ENCODE peak calls at places on chromosome 2, in four cellular contexts. One of them, this sample, is unnamed.

GRCh38 chr2:171763602-171764001 is 76.3 kb downstream of the DYNC1I2 start:
- DNase-seq in thyroid gland: no peak
- DNase-seq in right atrium auricular region: no peak
- DNase-seq in upper lobe of left lung: no peak
- DNase-seq in this sample: peak

GRCh38 chr2:172833898-172834297 is 98.3 kb downstream of the RAPGEF4 start:
- DNase-seq in thyroid gland: no peak
- DNase-seq in right atrium auricular region: no peak
- DNase-seq in upper lobe of left lung: no peak
- DNase-seq in this sample: peak

GRCh38 chr2:152542995-152543481 is 174.2 kb downstream of the PRPF40A start:
- DNase-seq in thyroid gland: peak
- DNase-seq in right atrium auricular region: no peak
- DNase-seq in upper lobe of left lung: no peak
- DNase-seq in this sample: peak

GRCh38 chr2:239184968-239185903 is 215.6 kb downstream of the HDAC4 start:
- DNase-seq in thyroid gland: peak
- DNase-seq in right atrium auricular region: no peak
- DNase-seq in upper lobe of left lung: peak
- DNase-seq in this sample: no peak

GRCh38 chr2:222424281-222424728 is at the start of gene SGPP2:
- DNase-seq in thyroid gland: peak
- DNase-seq in right atrium auricular region: no peak
- DNase-seq in upper lobe of left lung: peak
- DNase-seq in this sample: no peak

GRCh38 chr2:31151501-31151900 is 13.3 kb upstream of the GALNT14 start:
- DNase-seq in thyroid gland: no peak
- DNase-seq in right atrium auricular region: no peak
- DNase-seq in upper lobe of left lung: no peak
- DNase-seq in this sample: no peak

GRCh38 chr2:85324639-85325465 is 2.9 kb downstream of the TGOLN2 start:
- DNase-seq in thyroid gland: no peak
- DNase-seq in right atrium auricular region: no peak
- DNase-seq in upper lobe of left lung: no peak
- DNase-seq in this sample: peak

GRCh38 chr2:152028182-152028862 is 70.5 kb downstream of the CACNB4 start:
- DNase-seq in thyroid gland: no peak
- DNase-seq in right atrium auricular region: no peak
- DNase-seq in upper lobe of left lung: no peak
- DNase-seq in this sample: peak

GRCh38 chr2:134724341-134724740 is 5.5 kb upstream of the TMEM163 start:
- DNase-seq in thyroid gland: no peak
- DNase-seq in right atrium auricular region: no peak
- DNase-seq in upper lobe of left lung: no peak
- DNase-seq in this sample: no peak

GRCh38 chr2:234929002-234929401 is 22.8 kb upstream of the SH3BP4 start:
- DNase-seq in thyroid gland: no peak
- DNase-seq in right atrium auricular region: no peak
- DNase-seq in upper lobe of left lung: no peak
- DNase-seq in this sample: no peak

GRCh38 chr2:181178823-181179412 is 198.5 kb downstream of the UBE2E3 start:
- DNase-seq in thyroid gland: no peak
- DNase-seq in right atrium auricular region: no peak
- DNase-seq in upper lobe of left lung: no peak
- DNase-seq in this sample: no peak

GRCh38 chr2:231190531-231191197 is 7.8 kb upstream of the ARMC9 start:
- DNase-seq in thyroid gland: peak
- DNase-seq in right atrium auricular region: peak
- DNase-seq in upper lobe of left lung: peak
- DNase-seq in this sample: peak

DNA sequence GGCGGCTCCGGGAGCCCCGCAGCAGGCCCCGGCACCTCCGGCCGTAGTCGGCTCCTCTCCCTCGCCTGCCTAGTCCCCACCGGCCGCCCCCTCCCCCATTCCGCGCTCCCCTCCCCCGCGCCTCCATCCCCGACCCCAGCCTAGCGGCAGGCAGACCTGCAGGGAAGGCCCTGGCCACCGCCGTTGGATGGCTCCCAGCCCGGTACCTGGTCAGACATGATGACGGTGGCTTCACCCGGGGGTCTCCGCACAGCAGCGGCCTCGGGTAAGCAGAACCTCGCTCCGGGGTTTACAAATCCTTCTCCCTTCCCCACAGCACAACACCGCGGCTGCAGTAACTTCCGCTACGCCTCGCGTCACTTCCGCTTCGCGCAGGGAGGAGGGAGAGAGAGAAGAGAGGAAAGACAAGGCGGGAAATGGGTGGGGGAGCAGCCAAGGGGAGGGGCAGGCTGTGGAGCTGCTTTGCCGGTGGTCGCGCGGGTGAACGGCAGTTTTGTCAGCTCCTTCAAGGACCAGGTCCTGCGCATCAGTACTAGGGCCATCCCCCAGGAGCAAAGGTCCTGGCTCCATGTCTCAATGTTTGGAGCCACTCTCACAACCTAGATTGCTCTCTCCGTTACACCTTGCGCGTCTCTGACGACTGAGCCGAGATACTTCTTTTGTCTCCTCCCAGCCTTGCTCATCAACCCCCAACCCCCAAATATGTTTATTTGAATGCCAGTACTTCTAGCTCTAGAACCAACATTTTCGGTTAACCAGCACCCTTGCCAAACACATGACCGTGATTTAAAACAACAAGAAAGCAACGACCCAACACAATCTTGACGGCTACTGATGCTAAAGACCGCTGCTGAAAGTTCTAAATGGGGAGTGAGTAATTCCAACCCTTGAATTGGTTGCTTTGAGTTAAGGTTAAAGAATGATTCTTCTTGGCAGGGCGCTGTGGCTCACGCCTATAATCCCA is at the start of gene SUMO1:
- DNase-seq in thyroid gland: peak
- DNase-seq in right atrium auricular region: peak
- DNase-seq in upper lobe of left lung: peak
- DNase-seq in this sample: peak
- H3K4me3 ChIP-seq in thyroid gland: peak
- H3K4me3 ChIP-seq in right atrium auricular region: peak
- H3K4me3 ChIP-seq in upper lobe of left lung: peak
- H3K4me3 ChIP-seq in this sample: peak

DNA sequence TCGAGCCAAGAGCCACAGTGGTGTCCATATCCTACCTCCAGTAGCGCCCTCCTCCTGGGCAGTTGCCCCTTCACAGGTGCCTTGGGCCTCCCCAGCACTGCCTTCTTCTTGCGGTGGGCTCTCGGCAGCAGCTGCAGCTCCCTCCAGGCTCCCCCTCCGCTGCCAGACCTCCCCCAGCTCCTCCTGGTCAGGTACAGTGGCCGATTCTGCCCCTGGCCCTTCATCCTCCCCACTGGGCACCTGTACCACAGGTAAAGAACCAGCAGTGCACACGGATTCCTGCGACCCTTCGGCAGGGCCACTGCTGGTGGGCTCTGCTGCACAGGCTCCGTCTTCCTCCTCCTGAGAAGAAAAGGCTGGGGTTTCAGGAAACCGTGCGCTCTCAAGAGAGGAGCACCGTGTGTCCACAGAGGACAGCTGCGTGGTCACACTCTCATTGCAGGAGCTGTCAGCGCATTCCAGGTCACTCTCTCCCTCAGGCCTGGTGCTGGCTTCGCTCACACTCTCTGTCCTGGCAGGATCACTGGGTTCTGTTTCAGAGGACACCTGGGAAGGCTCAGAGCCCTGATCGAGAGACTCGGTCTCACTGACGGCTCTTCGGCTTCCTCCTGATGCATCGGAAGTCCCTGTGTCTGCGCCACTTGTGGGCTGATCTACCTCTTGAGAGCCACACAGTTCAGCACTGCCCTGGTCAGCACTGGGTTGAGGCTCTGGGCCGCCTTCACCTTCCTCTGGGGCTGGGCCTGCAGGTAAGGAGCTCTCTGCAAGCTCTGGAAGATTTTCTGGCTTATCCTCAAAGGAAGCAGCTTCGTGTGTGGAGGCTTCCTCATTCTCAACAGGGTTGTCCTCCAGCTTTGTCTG is 147.4 kb upstream of the STK17B start:
- DNase-seq in thyroid gland: no peak
- DNase-seq in right atrium auricular region: no peak
- DNase-seq in upper lobe of left lung: no peak
- DNase-seq in this sample: no peak
- TF ChIP-seq CTCF in thyroid gland: no peak
- TF ChIP-seq CTCF in right atrium auricular region: no peak
- TF ChIP-seq CTCF in upper lobe of left lung: no peak
- TF ChIP-seq CTCF in this sample: no peak

DNA sequence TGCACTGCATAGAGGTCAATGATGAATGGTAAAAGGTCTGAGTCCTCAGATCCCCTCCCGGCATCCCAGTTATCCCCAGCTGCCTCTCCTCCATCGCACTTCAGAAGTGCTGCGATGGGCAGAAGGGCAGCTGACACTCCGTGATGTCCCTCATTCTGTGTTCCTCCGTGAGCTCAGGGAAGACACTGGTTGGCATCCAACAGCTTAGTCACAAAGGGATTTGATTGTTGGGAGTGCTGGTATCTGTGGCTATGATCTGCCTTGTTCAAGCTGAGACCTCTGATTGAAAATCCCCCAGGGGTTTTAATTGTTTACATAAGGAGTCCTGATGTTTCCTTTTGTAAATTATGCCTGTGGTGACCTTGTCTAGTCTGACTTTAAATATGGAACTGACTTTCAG is 19.0 kb upstream of the SAG start:
- DNase-seq in thyroid gland: no peak
- DNase-seq in right atrium auricular region: no peak
- DNase-seq in upper lobe of left lung: no peak
- DNase-seq in this sample: no peak
- H3K4me3 ChIP-seq in thyroid gland: no peak
- H3K4me3 ChIP-seq in right atrium auricular region: no peak
- H3K4me3 ChIP-seq in upper lobe of left lung: no peak
- H3K4me3 ChIP-seq in this sample: no peak

DNA sequence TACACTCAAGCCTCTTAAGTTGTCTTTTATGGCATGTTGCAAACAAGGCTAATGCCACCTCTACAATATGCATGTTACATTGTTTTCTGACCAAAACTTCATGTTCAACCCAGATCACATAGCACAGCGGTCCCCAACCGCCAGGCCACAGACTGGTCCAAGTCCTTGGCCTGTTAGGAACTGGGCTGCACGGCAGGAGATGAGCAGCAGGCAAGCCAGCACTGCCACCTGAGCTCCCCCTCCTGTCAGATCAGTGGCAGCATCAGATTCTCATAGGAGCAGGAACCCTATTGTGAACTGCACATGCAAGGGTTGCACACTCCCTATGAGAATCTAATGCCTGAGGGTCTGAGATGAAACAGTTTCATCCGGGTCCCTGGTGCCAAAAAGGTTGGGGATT is 324.8 kb upstream of the CHAC2 start:
- DNase-seq in thyroid gland: no peak
- DNase-seq in right atrium auricular region: no peak
- DNase-seq in upper lobe of left lung: no peak
- DNase-seq in this sample: no peak
- TF ChIP-seq CTCF in thyroid gland: no peak
- TF ChIP-seq CTCF in right atrium auricular region: no peak
- TF ChIP-seq CTCF in upper lobe of left lung: no peak
- TF ChIP-seq CTCF in this sample: no peak

GRCh38 chr2:9897796-9898195 is 53.7 kb upstream of the GRHL1 start:
- DNase-seq in thyroid gland: no peak
- DNase-seq in right atrium auricular region: no peak
- DNase-seq in upper lobe of left lung: no peak
- DNase-seq in this sample: peak
- H3K4me3 ChIP-seq in thyroid gland: no peak
- H3K4me3 ChIP-seq in right atrium auricular region: no peak
- H3K4me3 ChIP-seq in upper lobe of left lung: no peak
- H3K4me3 ChIP-seq in this sample: no peak

DNA sequence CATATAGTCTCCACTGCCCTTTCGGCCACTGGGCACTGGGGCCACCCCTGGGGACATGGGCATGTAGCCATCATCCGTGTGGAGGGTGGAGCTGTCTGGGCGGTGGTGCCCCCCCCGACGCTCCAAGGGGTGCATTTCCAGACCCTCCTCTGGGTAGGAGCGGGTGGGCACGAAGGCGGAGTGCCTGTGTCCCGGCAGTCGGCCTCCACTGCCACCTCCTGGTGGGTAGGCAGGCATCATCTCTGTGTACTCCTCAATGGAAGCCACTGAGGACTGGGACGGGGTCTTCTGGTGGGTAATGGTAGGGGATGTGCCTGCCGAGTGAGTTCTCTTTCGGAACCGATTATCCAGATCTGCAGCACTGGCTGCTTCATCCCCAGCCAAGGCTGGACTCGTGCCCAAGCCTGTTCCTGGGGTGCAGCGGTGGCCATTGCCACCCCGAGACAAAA is 2.8 kb downstream of the IRS1 start:
- DNase-seq in thyroid gland: peak
- DNase-seq in right atrium auricular region: no peak
- DNase-seq in upper lobe of left lung: peak
- DNase-seq in this sample: peak
- TF ChIP-seq CTCF in thyroid gland: peak
- TF ChIP-seq CTCF in right atrium auricular region: peak
- TF ChIP-seq CTCF in upper lobe of left lung: peak
- TF ChIP-seq CTCF in this sample: peak

GRCh38 chr2:237201461-237202287 is 116.0 kb downstream of the COPS8 start:
- DNase-seq in thyroid gland: peak
- DNase-seq in right atrium auricular region: peak
- DNase-seq in upper lobe of left lung: no peak
- DNase-seq in this sample: peak
- H3K4me3 ChIP-seq in thyroid gland: no peak
- H3K4me3 ChIP-seq in right atrium auricular region: no peak
- H3K4me3 ChIP-seq in upper lobe of left lung: no peak
- H3K4me3 ChIP-seq in this sample: no peak

DNA sequence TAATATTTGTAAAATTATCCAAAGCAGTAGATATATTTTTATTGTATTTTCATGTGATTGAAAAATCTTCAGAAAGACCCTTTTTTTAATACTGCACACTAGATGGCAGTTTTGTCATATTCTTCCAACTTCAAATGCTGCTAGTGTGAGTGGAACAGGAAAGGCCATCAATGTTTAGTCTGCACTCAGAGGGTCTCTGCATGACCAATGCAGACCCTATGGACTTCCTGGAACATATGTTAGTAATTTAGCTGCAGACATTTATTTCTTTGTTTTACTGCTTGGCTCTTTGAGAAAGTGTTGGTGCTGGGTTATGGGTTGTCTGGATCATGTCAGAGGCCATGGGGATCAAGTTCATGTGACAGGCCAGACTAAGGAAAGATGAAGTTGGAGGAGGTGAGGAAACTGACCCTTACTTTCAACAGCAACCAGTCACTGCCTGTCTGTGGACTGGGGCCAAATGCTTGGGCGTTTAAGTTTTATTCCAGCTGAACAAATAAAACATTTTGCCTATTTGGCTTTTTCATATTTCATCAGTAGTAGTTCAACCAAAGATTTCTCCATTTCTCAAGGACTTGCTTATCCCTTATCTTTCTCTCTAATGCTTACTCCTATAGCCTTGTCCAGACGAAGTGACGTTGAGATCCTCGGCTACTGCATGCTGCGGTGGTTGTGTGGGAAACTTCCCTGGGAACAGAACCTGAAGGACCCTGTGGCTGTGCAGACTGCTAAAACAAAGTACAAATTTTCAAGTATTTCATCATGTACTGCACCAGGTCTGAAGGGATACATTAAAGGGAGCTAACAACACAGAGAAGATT is 84.8 kb downstream of the VRK2 start:
- DNase-seq in thyroid gland: no peak
- DNase-seq in right atrium auricular region: no peak
- DNase-seq in upper lobe of left lung: no peak
- DNase-seq in this sample: peak
- TF ChIP-seq CTCF in thyroid gland: no peak
- TF ChIP-seq CTCF in right atrium auricular region: no peak
- TF ChIP-seq CTCF in upper lobe of left lung: no peak
- TF ChIP-seq CTCF in this sample: no peak